ENCODE peak calls at places on chromosomes 3 and 15, in four cellular contexts. V is CD4-positive, alpha-beta T cell; U is ovary; B is uterus. L is an unnamed sample.

GRCh38 chr15:60179786-60180391 is 175.8 kb downstream of the FOXB1 start:
- DNase-seq in V (peak; percentile 14), U (no peak), B (no peak), L (no peak)

GRCh38 chr3:49358884-49359225 is 702 bp upstream of the GPX1 start:
- DNase-seq in V (no peak), U (no peak), B (no peak), L (no peak)

GRCh38 chr3:196431193-196432136 is 762 bp downstream of the UBXN7 start:
- DNase-seq in V (no peak), U (peak; percentile 45), B (peak; percentile 33), L (no peak)

GRCh38 chr3:158711886-158712285 is 20.4 kb downstream of the RARRES1 start:
- DNase-seq in V (no peak), U (no peak), B (no peak), L (no peak)

GRCh38 chr3:179806177-179806576 is 153.3 kb downstream of the USP13 start:
- DNase-seq in V (no peak), U (no peak), B (no peak), L (no peak)

GRCh38 chr15:63226966-63227401 is 37.6 kb downstream of the RAB8B start:
- DNase-seq in V (no peak), U (no peak), B (no peak), L (no peak)

GRCh38 chr3:13718437-13718836 is 161.4 kb downstream of the WNT7A start:
- DNase-seq in V (no peak), U (no peak), B (peak; percentile 3), L (no peak)

GRCh38 chr3:180594631-180595348 is 7.2 kb upstream of the TTC14 start:
- DNase-seq in V (no peak), U (no peak), B (no peak), L (no peak)

GRCh38 chr15:31344824-31345605 is 18.4 kb downstream of the KLF13 start:
- DNase-seq in V (no peak), U (no peak), B (no peak), L (no peak)

GRCh38 chr15:63497642-63498100 is 6.7 kb upstream of the USP3 start:
- DNase-seq in V (peak; percentile 64), U (no peak), B (no peak), L (peak; percentile 92)

GRCh38 chr15:94791008-94791407 is 559.6 kb downstream of the MCTP2 start:
- DNase-seq in V (no peak), U (no peak), B (no peak), L (no peak)

GRCh38 chr3:74605437-74605836 is 9.0 kb downstream of the CNTN3 start:
- DNase-seq in V (no peak), U (no peak), B (no peak), L (no peak)

GRCh38 chr3:82080792-82081191 is 319.3 kb upstream of the GBE1 start:
- DNase-seq in V (no peak), U (no peak), B (no peak), L (no peak)

GRCh38 chr15:91306155-91306554 is 206.1 kb downstream of the SV2B start:
- DNase-seq in V (no peak), U (no peak), B (no peak), L (no peak)

GRCh38 chr15:44265757-44266156 is 22.8 kb upstream of the GOLM2 start:
- DNase-seq in V (no peak), U (no peak), B (no peak), L (no peak)

GRCh38 chr3:152219225-152219624 is 49.5 kb upstream of the MBNL1 start:
- DNase-seq in V (no peak), U (no peak), B (no peak), L (no peak)

GRCh38 chr15:64895285-64896065 is 16.2 kb upstream of the ANKDD1A start:
- DNase-seq in V (no peak), U (no peak), B (no peak), L (peak; percentile 63)

GRCh38 chr15:63991706-63992105 is 54.6 kb downstream of the DAPK2 start:
- DNase-seq in V (no peak), U (no peak), B (no peak), L (peak; percentile 10)

GRCh38 chr3:190581041-190581501 is 67.2 kb downstream of the IL1RAP start:
- DNase-seq in V (no peak), U (no peak), B (no peak), L (no peak)

GRCh38 chr3:161296814-161297213 is 74.5 kb downstream of the SPTSSB start:
- DNase-seq in V (no peak), U (no peak), B (no peak), L (no peak)

GRCh38 chr3:127822836-127823589 is 698 bp upstream of the MGLL start:
- DNase-seq in V (no peak), U (peak; percentile 28), B (peak; percentile 43), L (peak; percentile 61)

GRCh38 chr3:54198556-54198955 is 76.2 kb downstream of the CACNA2D3 start:
- DNase-seq in V (no peak), U (no peak), B (no peak), L (no peak)

GRCh38 chr3:33146791-33147445 is 33.1 kb downstream of the CRTAP start:
- DNase-seq in V (no peak), U (no peak), B (no peak), L (no peak)

GRCh38 chr3:48151807-48152427 is 36.3 kb downstream of the CDC25A start:
- DNase-seq in V (no peak), U (no peak), B (no peak), L (no peak)

GRCh38 chr3:129683201-129683600 is 76.7 kb upstream of the PLXND1 start:
- DNase-seq in V (no peak), U (no peak), B (no peak), L (no peak)

GRCh38 chr15:62869116-62869515 is 173.4 kb upstream of the TPM1 start:
- DNase-seq in V (no peak), U (no peak), B (no peak), L (no peak)

GRCh38 chr3:146589899-146590508 is 15.1 kb downstream of the PLSCR5 start:
- DNase-seq in V (no peak), U (peak; percentile 31), B (no peak), L (no peak)

DNA sequence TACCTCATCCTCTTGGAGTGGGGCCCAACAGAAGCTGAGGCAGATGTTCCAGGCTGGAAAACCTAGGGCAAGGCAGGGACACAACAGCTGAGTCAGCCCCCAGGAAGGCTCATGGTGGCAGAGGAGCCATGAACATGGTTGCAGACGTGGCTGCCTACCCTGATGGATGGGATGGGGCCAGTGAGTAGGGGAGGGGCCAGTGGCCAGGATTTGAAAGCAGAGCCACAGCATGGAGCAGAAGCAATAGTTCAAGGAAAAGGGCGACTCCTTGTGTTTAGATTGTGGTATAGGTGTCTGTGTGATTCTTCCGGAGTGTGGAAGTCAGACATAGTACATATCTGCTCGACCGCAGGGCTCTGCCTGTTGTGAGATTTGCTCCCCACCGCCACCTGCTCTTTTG is 24.2 kb downstream of the PXYLP1 start:
- DNase-seq in V (no peak), U (no peak), B (no peak), L (no peak)
- TF ChIP-seq CTCF in V (peak; percentile 64), U (no peak), B (no peak), L (peak; percentile 10)

GRCh38 chr15:86040360-86041095 is 39.1 kb upstream of the AGBL1 start:
- DNase-seq in V (no peak), U (no peak), B (no peak), L (no peak)
- TF ChIP-seq CTCF in V (no peak), U (no peak), B (no peak), L (no peak)

DNA sequence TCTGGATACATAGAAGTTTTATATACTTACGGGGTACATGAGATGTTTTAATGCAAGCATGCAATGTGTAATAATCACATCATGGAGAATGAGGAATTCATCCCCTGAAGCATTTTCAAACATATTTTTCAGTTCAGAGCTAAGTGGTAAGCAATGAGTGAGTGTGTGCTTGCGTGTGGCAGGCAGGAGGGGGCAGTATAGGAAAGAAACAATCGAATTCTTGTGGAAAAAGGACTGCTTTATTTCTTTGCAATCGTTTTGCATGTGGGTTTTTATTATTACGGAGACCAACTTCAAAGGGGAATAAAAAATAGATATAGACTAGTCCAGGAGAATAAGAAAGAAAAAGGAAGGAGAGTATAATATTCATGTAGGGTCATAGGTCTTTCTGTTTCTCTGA is 271.6 kb downstream of the CHL1 start:
- DNase-seq in V (no peak), U (no peak), B (no peak), L (no peak)
- TF ChIP-seq CTCF in V (no peak), U (no peak), B (peak; percentile 18), L (no peak)

GRCh38 chr3:148991219-148992026 is at the start of gene GYG1:
- DNase-seq in V (peak; percentile 65), U (peak; percentile 87), B (peak; percentile 81), L (peak; percentile 71)
- TF ChIP-seq CTCF in V (peak; percentile 40), U (no peak), B (peak; percentile 23), L (no peak)

GRCh38 chr3:5731100-5731499 is 543.6 kb downstream of the EDEM1 start:
- DNase-seq in V (no peak), U (no peak), B (no peak), L (no peak)

GRCh38 chr3:5726618-5727017 is 539.1 kb downstream of the EDEM1 start:
- DNase-seq in V (no peak), U (no peak), B (no peak), L (no peak)

GRCh38 chr3:5732081-5732480 is 544.6 kb downstream of the EDEM1 start:
- DNase-seq in V (no peak), U (no peak), B (no peak), L (no peak)

GRCh38 chr3:5728085-5728484 is 540.6 kb downstream of the EDEM1 start:
- DNase-seq in V (no peak), U (no peak), B (no peak), L (no peak)

DNA sequence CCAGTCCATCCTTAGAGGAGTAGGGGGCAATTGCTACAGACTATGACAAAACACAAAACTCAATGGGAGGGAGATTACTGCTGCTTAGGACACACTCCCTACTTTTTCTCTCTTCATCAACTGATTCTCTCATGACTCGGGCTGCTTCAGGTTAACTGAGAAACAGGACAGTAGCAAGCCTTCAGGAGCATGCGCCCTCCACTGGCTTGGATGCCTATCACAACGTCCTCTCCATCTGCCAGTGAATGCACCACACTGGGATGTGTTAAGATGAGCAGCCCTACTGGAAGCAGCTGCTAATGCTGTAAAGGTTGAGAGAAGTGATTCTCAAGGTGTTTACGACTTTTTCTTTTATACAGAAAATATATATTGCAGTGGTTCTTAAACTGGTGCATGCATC is 542.3 kb downstream of the EDEM1 start:
- DNase-seq in V (no peak), U (no peak), B (no peak), L (no peak)
- TF ChIP-seq CTCF in V (no peak), U (no peak), B (no peak), L (no peak)

GRCh38 chr15:76058714-76059319 is 968 bp upstream of the TMEM266 start:
- DNase-seq in V (no peak), U (no peak), B (no peak), L (no peak)

GRCh38 chr15:76061700-76062099 is 1.9 kb downstream of the TMEM266 start:
- DNase-seq in V (no peak), U (no peak), B (no peak), L (no peak)

GRCh38 chr15:76060098-76060989 is 559 bp downstream of the TMEM266 start:
- DNase-seq in V (no peak), U (no peak), B (no peak), L (no peak)

GRCh38 chr15:76057332-76058000 is 2.3 kb upstream of the TMEM266 start:
- DNase-seq in V (no peak), U (no peak), B (no peak), L (no peak)

GRCh38 chr15:76059320-76060097 is at the start of gene TMEM266:
- DNase-seq in V (no peak), U (no peak), B (peak; percentile 18), L (no peak)
- TF ChIP-seq CTCF in V (no peak), U (no peak), B (no peak), L (peak; percentile 22)

L was measured in CD14-positive monocyte.